ENCODE peak calls at places on chromosomes 1 and 21, in nine cellular contexts. K is left ventricle myocardium inferior, X is thoracic aorta, U is bronchial epithelial cell, S is Calu3, A is foreskin fibroblast, R is astrocyte of the spinal cord, W is ovary, H is tibial artery. G is an unnamed sample.

GRCh38 chr21:36104306-36105300 is 30.3 kb upstream of the CBR3 start:
- DNase-seq in A (peak; percentile 59), H (no peak), R (peak; percentile 58), X (no peak), S (peak; percentile 58), K (peak; percentile 46), U (peak; percentile 76), W (peak; percentile 31), G (peak; percentile 15)

GRCh38 chr1:225746361-225747179 is 31.1 kb upstream of the SRP9 start:
- DNase-seq in U (peak; percentile 87), S (peak; percentile 81), K (peak; percentile 69), R (peak; percentile 98), A (peak; percentile 88), W (peak; percentile 85), X (peak; percentile 39), H (peak; percentile 79), G (peak; percentile 12)

GRCh38 chr1:223815865-223816264 is 29.9 kb downstream of the TP53BP2 start:
- DNase-seq in X (no peak), S (no peak), H (no peak), A (peak; percentile 56), R (no peak), W (no peak), K (no peak), U (peak; percentile 86), G (no peak)

GRCh38 chr1:25360596-25361581 is 22.8 kb downstream of the TMEM50A start:
- DNase-seq in H (no peak), S (no peak), K (no peak), W (no peak), A (peak; percentile 65), U (peak; percentile 56), X (no peak), R (peak; percentile 73), G (no peak)

GRCh38 chr1:194167956-194168355 is 981.5 kb upstream of the B3GALT2 start:
- DNase-seq in H (no peak), K (no peak), S (no peak), A (peak; percentile 3), U (no peak), X (no peak), R (no peak), W (no peak), G (no peak)

GRCh38 chr1:58899581-58900271 is 115.9 kb upstream of the JUN start:
- DNase-seq in A (no peak), S (no peak), H (no peak), X (no peak), W (no peak), R (no peak), U (no peak), K (no peak), G (no peak)

GRCh38 chr21:41899431-41900202 is 20.5 kb upstream of the PRDM15 start:
- DNase-seq in U (no peak), S (no peak), W (no peak), A (no peak), H (no peak), X (no peak), R (no peak), K (no peak), G (no peak)

GRCh38 chr1:159214149-159214760 is 9.6 kb downstream of the ACKR1 start:
- DNase-seq in S (peak; percentile 60), R (peak; percentile 34), H (no peak), U (peak; percentile 34), K (no peak), A (peak; percentile 70), X (no peak), W (peak; percentile 23), G (peak; percentile 32)

GRCh38 chr21:41537356-41537755 is 29.4 kb upstream of the TMPRSS2 start:
- DNase-seq in X (no peak), K (no peak), H (no peak), U (no peak), R (no peak), S (no peak), A (no peak), W (no peak), G (no peak)

GRCh38 chr1:212607924-212608208 is 695 bp upstream of the ATF3 start:
- DNase-seq in U (no peak), W (no peak), A (peak; percentile 55), R (no peak), X (no peak), S (no peak), H (no peak), K (no peak), G (no peak)

GRCh38 chr1:30719406-30720270 is 3.7 kb downstream of the MATN1 start:
- DNase-seq in K (no peak), H (no peak), R (no peak), W (no peak), S (no peak), U (peak; percentile 35), X (no peak), A (peak; percentile 80), G (no peak)

GRCh38 chr21:35399002-35399401 is 349.9 kb upstream of the RUNX1 start:
- DNase-seq in U (no peak), W (no peak), H (no peak), R (peak; percentile 41), A (peak; percentile 22), K (no peak), X (no peak), S (no peak), G (no peak)

GRCh38 chr1:19676438-19676922 is 11.8 kb downstream of the HTR6 start:
- DNase-seq in H (no peak), R (peak; percentile 53), W (peak; percentile 66), K (peak; percentile 69), U (peak; percentile 49), A (peak; percentile 81), X (peak; percentile 26), S (peak; percentile 27), G (peak; percentile 58)

GRCh38 chr1:8541961-8542521 is 224.1 kb downstream of the SLC45A1 start:
- DNase-seq in K (no peak), R (peak; percentile 25), X (no peak), W (no peak), S (no peak), H (no peak), U (no peak), A (no peak), G (no peak)

GRCh38 chr1:217892750-217893149 is 261.6 kb downstream of the SPATA17 start:
- DNase-seq in S (no peak), X (no peak), H (no peak), W (no peak), A (no peak), R (peak; percentile 10), K (no peak), U (peak; percentile 5), G (no peak)

GRCh38 chr1:217891966-217892365 is 260.8 kb downstream of the SPATA17 start:
- DNase-seq in W (no peak), A (no peak), K (no peak), U (no peak), S (no peak), X (no peak), R (peak; percentile 32), H (no peak), G (no peak)

DNA sequence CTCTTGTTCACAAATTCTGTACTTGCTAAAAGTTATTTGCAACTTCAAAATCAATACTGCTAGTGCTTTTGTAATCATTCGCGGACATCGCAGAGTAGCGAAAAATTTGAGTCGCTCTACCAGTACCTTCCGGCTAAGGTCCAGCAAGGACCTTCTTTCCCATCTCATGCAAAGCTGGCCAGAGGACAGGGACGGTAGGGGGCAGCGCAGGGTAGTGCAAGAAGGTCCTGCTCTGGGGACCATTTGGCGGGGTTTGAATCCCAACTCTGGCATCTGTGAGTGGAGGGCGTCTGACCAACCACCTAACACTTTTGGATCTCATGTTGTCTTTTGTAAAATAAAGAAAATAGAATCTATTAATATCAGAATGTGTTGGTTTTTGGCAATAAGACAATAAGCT is 258.3 kb downstream of the SPATA17 start:
- DNase-seq in W (no peak), X (no peak), A (no peak), U (no peak), K (no peak), H (no peak), S (peak; percentile 42), R (no peak), G (no peak)
- TF ChIP-seq CTCF in W (no peak), X (no peak), A (no peak), U (no peak), K (peak; percentile 47), H (no peak), S (peak; percentile 31), R (peak; percentile 36), G (peak; percentile 38)

GRCh38 chr1:186927884-186928283 is 99.1 kb downstream of the PLA2G4A start:
- DNase-seq in S (peak; percentile 32), W (no peak), U (peak; percentile 84), R (no peak), X (no peak), K (no peak), A (no peak), H (no peak), G (no peak)

GRCh38 chr1:186930248-186930647 is 101.5 kb downstream of the PLA2G4A start:
- DNase-seq in W (no peak), R (no peak), S (no peak), H (no peak), K (no peak), X (no peak), A (peak; percentile 46), U (no peak), G (no peak)

GRCh38 chr1:186923434-186923833 is 94.7 kb downstream of the PLA2G4A start:
- DNase-seq in S (no peak), R (no peak), A (no peak), K (no peak), W (no peak), X (no peak), U (peak; percentile 70), H (no peak), G (no peak)

GRCh38 chr1:186925881-186926676 is 97.3 kb downstream of the PLA2G4A start:
- DNase-seq in X (no peak), R (no peak), W (no peak), H (no peak), A (peak; percentile 32), S (no peak), K (no peak), U (no peak), G (no peak)
- TF ChIP-seq CTCF in X (no peak), R (no peak), W (no peak), H (no peak), A (no peak), S (no peak), K (no peak), U (no peak), G (no peak)

DNA sequence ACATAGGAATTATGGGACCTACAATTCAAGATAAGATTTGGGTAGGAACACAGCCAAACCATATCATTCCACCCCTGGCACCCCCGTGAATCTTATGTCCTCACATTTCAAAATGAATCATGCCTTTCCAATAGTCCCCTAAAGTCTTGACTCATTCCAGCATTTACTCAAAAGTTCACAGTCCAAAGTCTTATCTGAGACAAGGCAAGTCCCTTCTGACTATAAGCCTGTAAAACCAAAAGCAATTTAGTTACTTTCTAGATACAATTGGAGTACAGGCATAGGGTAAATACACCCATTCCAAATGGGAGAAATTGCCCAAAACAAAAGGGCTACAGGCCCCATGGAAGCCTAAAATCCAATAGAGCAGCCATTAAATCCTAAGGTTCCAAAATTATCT is 138.9 kb downstream of the PLPPR5 start:
- DNase-seq in A (no peak), K (no peak), X (no peak), H (no peak), R (no peak), U (no peak), W (no peak), S (no peak), G (no peak)
- TF ChIP-seq CTCF in A (no peak), K (no peak), X (no peak), H (no peak), R (no peak), U (no peak), W (no peak), S (no peak), G (no peak)

DNA sequence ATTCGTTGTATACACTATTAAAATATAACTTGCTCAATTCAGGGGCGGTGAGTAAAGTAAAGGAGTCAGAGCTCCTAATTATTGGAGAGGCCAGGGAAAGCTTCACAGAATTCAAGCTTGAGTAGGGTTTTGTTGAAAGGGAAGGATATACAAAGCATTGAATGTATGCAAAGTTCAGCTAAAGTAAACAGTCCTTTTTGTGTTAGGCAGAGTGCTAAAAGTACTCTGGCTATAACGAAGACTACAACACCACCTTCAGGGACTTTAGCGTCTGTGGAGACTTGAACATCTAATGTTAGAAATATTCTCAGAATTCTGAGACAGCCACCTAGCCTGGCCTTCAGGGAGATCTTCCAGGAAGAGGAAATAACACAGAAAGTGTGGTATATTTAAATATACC is 1.1 kb downstream of the FALEC start:
- DNase-seq in K (no peak), X (no peak), S (no peak), W (no peak), R (peak; percentile 19), A (no peak), U (peak; percentile 56), H (no peak), G (no peak)
- TF ChIP-seq CTCF in K (no peak), X (no peak), S (no peak), W (no peak), R (peak; percentile 23), A (no peak), U (no peak), H (no peak), G (no peak)